ENCODE peak calls at places on chromosomes 2 and 18, in four cellular contexts. O, D, R and P are unnamed samples.
A peak's percentile ranks its signal among the peaks of the same experiment; 100 is the strongest.

GRCh38 chr18:47969851-47970250 is 39.4 kb upstream of the SMAD2 start:
- DNase-seq in O (peak; percentile 78), D (no peak), R (peak; percentile 18), P (no peak)

GRCh38 chr18:73733806-73734314 is 413.8 kb downstream of the FBXO15 start:
- DNase-seq in O (no peak), D (no peak), R (no peak), P (no peak)

GRCh38 chr2:45275235-45275805 is 266.1 kb upstream of the SIX2 start:
- DNase-seq in O (peak; percentile 56), D (no peak), R (peak; percentile 46), P (peak; percentile 43)

GRCh38 chr18:24530630-24531111 is 70.2 kb downstream of the HRH4 start:
- DNase-seq in O (no peak), D (no peak), R (peak; percentile 21), P (no peak)

GRCh38 chr2:192124576-192124975 is 70.2 kb downstream of the TMEFF2 start:
- DNase-seq in O (no peak), D (no peak), R (no peak), P (no peak)

GRCh38 chr2:240184198-240184590 is 43.7 kb upstream of the OTOS start:
- DNase-seq in O (no peak), D (no peak), R (no peak), P (no peak)

GRCh38 chr2:133768261-133769021 is 200.2 kb upstream of the NCKAP5 start:
- DNase-seq in O (no peak), D (no peak), R (no peak), P (no peak)

GRCh38 chr2:75633620-75634019 is 13.0 kb upstream of the MRPL19 start:
- DNase-seq in O (no peak), D (no peak), R (no peak), P (no peak)

GRCh38 chr2:109275120-109276040 is 146.4 kb downstream of the SH3RF3 start:
- DNase-seq in O (no peak), D (no peak), R (no peak), P (no peak)

GRCh38 chr2:39497077-39497867 is 60.2 kb upstream of the MAP4K3 start:
- DNase-seq in O (no peak), D (no peak), R (peak; percentile 63), P (no peak)

GRCh38 chr2:39503277-39503676 is 66.2 kb upstream of the MAP4K3 start:
- DNase-seq in O (no peak), D (no peak), R (no peak), P (no peak)

GRCh38 chr2:39499336-39499735 is 62.3 kb upstream of the MAP4K3 start:
- DNase-seq in O (no peak), D (no peak), R (no peak), P (no peak)

GRCh38 chr2:39504790-39505335 is 67.8 kb upstream of the MAP4K3 start:
- DNase-seq in O (peak; percentile 71), D (no peak), R (peak; percentile 92), P (no peak)

DNA sequence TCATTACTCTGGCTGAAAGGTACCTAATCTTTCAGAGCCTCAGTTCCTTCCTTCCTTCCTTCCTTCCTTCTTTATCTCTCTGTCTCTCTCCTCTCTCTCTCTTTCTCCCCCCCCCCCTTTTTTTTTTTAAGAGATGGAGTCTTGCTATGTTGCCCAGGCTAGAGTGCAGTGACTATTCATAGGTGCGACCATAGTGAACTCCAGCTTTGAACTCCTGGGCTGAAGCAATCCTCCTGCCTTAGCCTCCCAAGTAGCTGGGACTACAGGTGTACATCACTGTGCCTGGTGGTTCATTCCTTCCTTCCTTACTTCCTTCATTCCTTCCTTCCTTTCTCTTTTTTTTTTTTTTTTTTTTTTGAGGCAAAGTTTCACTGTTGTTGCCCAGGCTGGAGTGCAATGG is 64.3 kb upstream of the MAP4K3 start:
- DNase-seq in O (no peak), D (no peak), R (no peak), P (no peak)
- H3K27me3 ChIP-seq in O (no peaks in the 10 kb centered on the region), D (no peaks in the 10 kb centered on the region), R (no peaks in the 10 kb centered on the region), P (no peaks in the 10 kb centered on the region)

GRCh38 chr2:98940102-98940501 is 4.1 kb upstream of the CRACDL start:
- DNase-seq in O (no peak), D (no peak), R (no peak), P (no peak)
- H3K27me3 ChIP-seq in O (peaks cover 38% of the 10 kb centered on the region), D (peaks cover 38% of the 10 kb centered on the region), R (peaks cover 44% of the 10 kb centered on the region), P (no peaks in the 10 kb centered on the region)

GRCh38 chr2:11017921-11018320 is 106.2 kb downstream of the KCNF1 start:
- DNase-seq in O (no peak), D (no peak), R (no peak), P (no peak)
- H3K27me3 ChIP-seq in O (peaks cover 16% of the 10 kb centered on the region), D (peaks cover 23% of the 10 kb centered on the region), R (peaks cover 81% of the 10 kb centered on the region), P (no peaks in the 10 kb centered on the region)

DNA sequence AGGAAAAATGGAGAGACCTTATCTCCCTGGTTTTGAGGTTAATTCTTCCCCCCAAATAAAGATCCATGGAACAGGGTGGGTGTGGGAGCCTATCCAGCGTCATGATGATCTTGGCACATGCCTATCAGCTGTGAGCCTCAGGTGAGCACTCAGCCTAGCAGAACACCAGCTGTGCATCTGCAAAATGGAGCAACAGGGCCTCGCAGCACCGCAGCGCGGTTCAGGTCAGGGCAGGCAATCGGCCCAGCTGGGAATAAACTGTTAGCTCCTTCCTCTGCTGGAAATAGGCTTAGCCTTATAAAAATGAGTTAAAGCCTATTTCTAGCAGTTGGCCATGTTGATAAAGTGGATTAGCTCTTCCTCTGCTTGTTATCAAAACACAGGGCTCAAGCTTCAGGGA is 35.1 kb downstream of the ARHGEF4 start:
- DNase-seq in O (no peak), D (no peak), R (no peak), P (no peak)
- H3K27me3 ChIP-seq in O (no peaks in the 10 kb centered on the region), D (no peaks in the 10 kb centered on the region), R (peaks cover 55% of the 10 kb centered on the region), P (no peaks in the 10 kb centered on the region)

GRCh38 chr2:174343638-174344455 is 9.1 kb downstream of the SP9 start:
- DNase-seq in O (no peak), D (no peak), R (peak; percentile 5), P (no peak)
- H3K27me3 ChIP-seq in O (no peaks in the 10 kb centered on the region), D (peaks cover 69% of the 10 kb centered on the region), R (peaks cover 57% of the 10 kb centered on the region), P (no peaks in the 10 kb centered on the region)

GRCh38 chr2:154556146-154556545 is 142.3 kb upstream of the KCNJ3 start:
- DNase-seq in O (no peak), D (no peak), R (no peak), P (no peak)
- H3K27me3 ChIP-seq in O (no peaks in the 10 kb centered on the region), D (no peaks in the 10 kb centered on the region), R (no peaks in the 10 kb centered on the region), P (no peaks in the 10 kb centered on the region)

GRCh38 chr2:113015655-113016054 is 10.4 kb downstream of the IL36A start:
- DNase-seq in O (no peak), D (no peak), R (no peak), P (no peak)

GRCh38 chr2:113014067-113014466 is 8.8 kb downstream of the IL36A start:
- DNase-seq in O (no peak), D (no peak), R (no peak), P (no peak)

GRCh38 chr2:113013336-113013661 is 8.0 kb downstream of the IL36A start:
- DNase-seq in O (no peak), D (no peak), R (no peak), P (no peak)

GRCh38 chr2:113021312-113021711 is 16.1 kb downstream of the IL36A start:
- DNase-seq in O (no peak), D (no peak), R (no peak), P (no peak)

DNA sequence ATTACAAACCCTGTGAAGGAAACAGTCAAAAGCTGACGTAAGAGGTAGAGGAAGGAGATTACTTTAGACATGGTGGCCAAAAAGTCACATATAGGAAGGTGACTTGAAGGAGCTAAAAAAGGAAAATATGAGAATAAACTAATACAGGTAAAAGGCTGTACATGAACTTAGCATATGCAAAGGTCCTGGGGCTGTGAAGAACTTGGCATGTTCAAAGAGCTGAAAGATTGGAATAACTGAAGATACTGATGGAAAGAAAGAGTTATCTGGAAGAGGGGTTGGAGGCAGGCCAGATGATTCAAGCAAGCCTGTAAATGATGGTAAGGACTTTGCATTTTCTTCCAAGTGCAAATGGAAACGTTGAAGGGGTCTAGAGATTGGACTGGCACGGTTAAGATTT is 13.2 kb downstream of the IL36A start:
- DNase-seq in O (no peak), D (no peak), R (no peak), P (no peak)
- H3K27me3 ChIP-seq in O (peaks cover 26% of the 10 kb centered on the region), D (no peaks in the 10 kb centered on the region), R (peaks cover 48% of the 10 kb centered on the region), P (no peaks in the 10 kb centered on the region)